ENCODE peak calls at places on chromosome 1, in five cellular contexts. One of them, this sample, is unnamed.

GRCh38 chr1:119372493-119373086 is 4.0 kb downstream of the HAO2 start:
- DNase-seq in breast epithelium: no peak
- DNase-seq in IMR-90: no peak
- DNase-seq in A549: peak
- DNase-seq in right lobe of liver: no peak
- DNase-seq in this sample: peak

GRCh38 chr1:39050001-39050400 is 23.9 kb downstream of the NDUFS5 start:
- DNase-seq in A549: no peak
- DNase-seq in IMR-90: no peak
- DNase-seq in breast epithelium: no peak
- DNase-seq in right lobe of liver: no peak
- DNase-seq in this sample: no peak

GRCh38 chr1:226417830-226418546 is 10.1 kb upstream of the PARP1 start:
- DNase-seq in A549: no peak
- DNase-seq in IMR-90: no peak
- DNase-seq in breast epithelium: no peak
- DNase-seq in right lobe of liver: no peak
- DNase-seq in this sample: no peak

GRCh38 chr1:106366627-106367319 is 689.7 kb upstream of the PRMT6 start:
- DNase-seq in A549: no peak
- DNase-seq in right lobe of liver: no peak
- DNase-seq in breast epithelium: no peak
- DNase-seq in IMR-90: no peak
- DNase-seq in this sample: no peak

GRCh38 chr1:24725209-24725651 is 20.0 kb upstream of the CLIC4 start:
- DNase-seq in right lobe of liver: no peak
- DNase-seq in breast epithelium: no peak
- DNase-seq in IMR-90: peak
- DNase-seq in A549: no peak
- DNase-seq in this sample: no peak

GRCh38 chr1:14217384-14217783 is 381.1 kb upstream of the KAZN start:
- DNase-seq in A549: no peak
- DNase-seq in right lobe of liver: no peak
- DNase-seq in IMR-90: no peak
- DNase-seq in breast epithelium: no peak
- DNase-seq in this sample: no peak

GRCh38 chr1:22296701-22297591 is 154.0 kb upstream of the WNT4 start:
- DNase-seq in A549: no peak
- DNase-seq in breast epithelium: peak
- DNase-seq in IMR-90: no peak
- DNase-seq in right lobe of liver: no peak
- DNase-seq in this sample: no peak

GRCh38 chr1:208251015-208251414 is 6.8 kb upstream of the PLXNA2 start:
- DNase-seq in breast epithelium: no peak
- DNase-seq in IMR-90: no peak
- DNase-seq in A549: no peak
- DNase-seq in right lobe of liver: peak
- DNase-seq in this sample: no peak

GRCh38 chr1:109901508-109902145 is 9.0 kb upstream of the CSF1 start:
- DNase-seq in A549: no peak
- DNase-seq in IMR-90: no peak
- DNase-seq in right lobe of liver: peak
- DNase-seq in breast epithelium: no peak
- DNase-seq in this sample: peak

GRCh38 chr1:245365071-245365470 is 210.3 kb downstream of the KIF26B start:
- DNase-seq in right lobe of liver: no peak
- DNase-seq in IMR-90: no peak
- DNase-seq in A549: no peak
- DNase-seq in breast epithelium: no peak
- DNase-seq in this sample: no peak

GRCh38 chr1:88985692-88986091 is 6.7 kb downstream of the KYAT3 start:
- DNase-seq in breast epithelium: no peak
- DNase-seq in IMR-90: no peak
- DNase-seq in right lobe of liver: no peak
- DNase-seq in A549: no peak
- DNase-seq in this sample: no peak

GRCh38 chr1:226980122-226980551 is 40.0 kb downstream of the COQ8A start:
- DNase-seq in A549: no peak
- DNase-seq in right lobe of liver: no peak
- DNase-seq in IMR-90: no peak
- DNase-seq in breast epithelium: no peak
- DNase-seq in this sample: no peak

GRCh38 chr1:17540255-17541001 is 930 bp downstream of the ARHGEF10L start:
- DNase-seq in IMR-90: no peak
- DNase-seq in A549: no peak
- DNase-seq in right lobe of liver: peak
- DNase-seq in breast epithelium: no peak
- DNase-seq in this sample: no peak

GRCh38 chr1:99544328-99544727 is 101.6 kb upstream of the PALMD start:
- DNase-seq in A549: no peak
- DNase-seq in IMR-90: peak
- DNase-seq in breast epithelium: no peak
- DNase-seq in right lobe of liver: no peak
- DNase-seq in this sample: no peak

GRCh38 chr1:206658264-206658980 is 23.1 kb downstream of the DYRK3 start:
- DNase-seq in A549: peak
- DNase-seq in right lobe of liver: peak
- DNase-seq in breast epithelium: no peak
- DNase-seq in IMR-90: no peak
- DNase-seq in this sample: peak

GRCh38 chr1:31584869-31585735 is 8.8 kb downstream of the TINAGL1 start:
- DNase-seq in right lobe of liver: no peak
- DNase-seq in IMR-90: no peak
- DNase-seq in A549: no peak
- DNase-seq in breast epithelium: no peak
- DNase-seq in this sample: no peak

GRCh38 chr1:24110642-24111263 is 1.2 kb downstream of the MYOM3 start:
- DNase-seq in A549: no peak
- DNase-seq in IMR-90: no peak
- DNase-seq in right lobe of liver: no peak
- DNase-seq in breast epithelium: peak
- DNase-seq in this sample: no peak

GRCh38 chr1:67342002-67342890 is 34.6 kb downstream of the IL12RB2 start:
- DNase-seq in breast epithelium: no peak
- DNase-seq in A549: no peak
- DNase-seq in right lobe of liver: no peak
- DNase-seq in IMR-90: no peak
- DNase-seq in this sample: no peak

GRCh38 chr1:214120951-214121350 is 133.2 kb downstream of the PROX1 start:
- DNase-seq in breast epithelium: no peak
- DNase-seq in IMR-90: no peak
- DNase-seq in right lobe of liver: no peak
- DNase-seq in A549: no peak
- DNase-seq in this sample: no peak

GRCh38 chr1:64877151-64877550 is 89.2 kb downstream of the JAK1 start:
- DNase-seq in right lobe of liver: no peak
- DNase-seq in IMR-90: no peak
- DNase-seq in breast epithelium: no peak
- DNase-seq in A549: no peak
- DNase-seq in this sample: no peak

GRCh38 chr1:41365772-41366427 is 4.7 kb downstream of the FOXO6 start:
- DNase-seq in A549: no peak
- DNase-seq in breast epithelium: peak
- DNase-seq in IMR-90: no peak
- DNase-seq in right lobe of liver: no peak
- DNase-seq in this sample: no peak

GRCh38 chr1:119779869-119780356 is 11.2 kb upstream of the HMGCS2 start:
- DNase-seq in breast epithelium: no peak
- DNase-seq in IMR-90: peak
- DNase-seq in A549: no peak
- DNase-seq in right lobe of liver: peak
- DNase-seq in this sample: no peak

GRCh38 chr1:222582099-222582774 is 7.5 kb downstream of the TAF1A start:
- DNase-seq in A549: no peak
- DNase-seq in right lobe of liver: no peak
- DNase-seq in IMR-90: peak
- DNase-seq in breast epithelium: no peak
- DNase-seq in this sample: peak

GRCh38 chr1:176241385-176242015 is 34.4 kb upstream of the COP1 start:
- DNase-seq in A549: peak
- DNase-seq in IMR-90: peak
- DNase-seq in right lobe of liver: no peak
- DNase-seq in breast epithelium: no peak
- DNase-seq in this sample: peak

GRCh38 chr1:214306270-214306669 is 25.3 kb downstream of the SMYD2 start:
- DNase-seq in A549: no peak
- DNase-seq in IMR-90: no peak
- DNase-seq in breast epithelium: no peak
- DNase-seq in right lobe of liver: no peak
- DNase-seq in this sample: no peak

DNA sequence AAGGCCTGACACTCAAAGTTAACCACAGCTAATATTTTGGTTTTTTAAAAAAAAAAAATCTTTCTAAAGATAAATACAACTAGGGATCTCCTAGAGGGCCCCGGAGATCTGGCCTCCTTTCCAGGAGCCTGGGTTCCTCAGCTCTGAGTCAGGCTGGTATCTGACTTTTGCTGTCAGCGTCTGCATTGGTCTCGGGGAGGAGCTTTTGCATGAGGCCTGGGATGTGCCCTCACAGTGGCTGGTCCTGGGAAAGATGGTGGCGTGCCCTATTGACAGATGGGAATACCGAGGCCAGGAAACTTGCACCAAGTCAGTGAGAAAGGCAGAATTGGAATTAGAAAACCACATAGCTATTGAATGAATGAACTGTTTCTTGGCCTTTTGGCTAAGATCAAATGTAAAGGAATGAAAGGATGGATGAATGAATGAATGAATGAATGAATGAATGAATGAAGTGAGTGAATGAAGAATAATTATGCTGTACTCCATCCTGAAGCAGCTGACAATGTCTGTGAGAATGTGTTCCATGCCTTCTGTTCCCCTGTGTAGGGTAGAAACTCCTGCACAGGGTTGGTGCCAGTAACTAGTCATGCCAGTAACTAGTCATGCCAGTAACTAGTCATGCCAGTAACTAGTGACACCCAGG is 242.6 kb upstream of the VAMP3 start:
- DNase-seq in right lobe of liver: no peak
- DNase-seq in A549: no peak
- DNase-seq in breast epithelium: no peak
- DNase-seq in IMR-90: peak
- DNase-seq in this sample: no peak
- TF ChIP-seq POLR2A in right lobe of liver: no peak
- TF ChIP-seq POLR2A in A549: no peak
- TF ChIP-seq POLR2A in breast epithelium: no peak
- TF ChIP-seq POLR2A in IMR-90: no peak
- TF ChIP-seq POLR2A in this sample: no peak

GRCh38 chr1:36172983-36173382 is 17.0 kb downstream of the MAP7D1 start:
- DNase-seq in breast epithelium: no peak
- DNase-seq in right lobe of liver: no peak
- DNase-seq in IMR-90: peak
- DNase-seq in A549: peak
- DNase-seq in this sample: no peak

GRCh38 chr1:36175137-36176095 is 19.5 kb downstream of the MAP7D1 start:
- DNase-seq in right lobe of liver: no peak
- DNase-seq in A549: no peak
- DNase-seq in IMR-90: peak
- DNase-seq in breast epithelium: no peak
- DNase-seq in this sample: peak

GRCh38 chr1:36170643-36171412 is 14.9 kb downstream of the MAP7D1 start:
- DNase-seq in IMR-90: no peak
- DNase-seq in right lobe of liver: no peak
- DNase-seq in breast epithelium: no peak
- DNase-seq in A549: no peak
- DNase-seq in this sample: no peak

GRCh38 chr1:36174716-36175115 is 18.8 kb downstream of the MAP7D1 start:
- DNase-seq in breast epithelium: no peak
- DNase-seq in A549: no peak
- DNase-seq in IMR-90: no peak
- DNase-seq in right lobe of liver: no peak
- DNase-seq in this sample: no peak

DNA sequence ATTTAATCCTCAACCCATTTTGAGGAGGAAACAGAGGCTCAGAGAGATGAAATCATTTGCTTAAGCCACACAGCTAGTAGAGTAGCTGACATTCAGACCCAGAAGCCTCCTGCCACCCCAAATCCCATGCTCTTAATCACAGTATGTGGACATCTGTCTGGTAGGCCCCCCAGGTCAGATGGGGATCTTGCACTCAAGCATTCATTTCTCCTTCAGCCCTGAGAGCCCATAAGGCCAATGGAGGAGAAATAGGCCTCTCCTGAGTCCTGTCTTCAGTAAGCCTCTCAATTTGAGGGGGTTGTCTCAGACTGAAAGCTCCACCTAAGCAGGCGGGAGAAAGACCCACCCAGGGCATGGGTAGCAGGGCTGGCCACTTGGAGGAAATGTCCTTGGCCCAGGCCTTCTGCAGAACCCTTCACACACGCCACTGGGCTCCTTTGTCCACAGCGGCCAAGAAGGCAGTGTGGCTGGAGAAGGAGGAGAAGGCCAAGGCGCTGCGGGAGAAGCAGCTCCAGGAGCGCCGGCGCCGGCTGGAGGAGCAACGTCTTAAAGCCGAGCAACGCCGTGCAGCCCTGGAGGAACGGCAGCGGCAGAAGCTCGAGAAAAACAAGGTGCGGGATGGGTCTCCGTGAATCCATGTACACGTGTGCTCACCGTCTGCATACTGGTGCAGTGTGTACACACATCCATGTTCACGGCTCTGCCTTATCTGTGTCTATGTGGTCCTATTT is 16.2 kb downstream of the MAP7D1 start:
- DNase-seq in breast epithelium: no peak
- DNase-seq in right lobe of liver: no peak
- DNase-seq in IMR-90: no peak
- DNase-seq in A549: no peak
- DNase-seq in this sample: no peak
- TF ChIP-seq POLR2A in breast epithelium: no peak
- TF ChIP-seq POLR2A in right lobe of liver: no peak
- TF ChIP-seq POLR2A in IMR-90: no peak
- TF ChIP-seq POLR2A in A549: no peak
- TF ChIP-seq POLR2A in this sample: no peak

DNA sequence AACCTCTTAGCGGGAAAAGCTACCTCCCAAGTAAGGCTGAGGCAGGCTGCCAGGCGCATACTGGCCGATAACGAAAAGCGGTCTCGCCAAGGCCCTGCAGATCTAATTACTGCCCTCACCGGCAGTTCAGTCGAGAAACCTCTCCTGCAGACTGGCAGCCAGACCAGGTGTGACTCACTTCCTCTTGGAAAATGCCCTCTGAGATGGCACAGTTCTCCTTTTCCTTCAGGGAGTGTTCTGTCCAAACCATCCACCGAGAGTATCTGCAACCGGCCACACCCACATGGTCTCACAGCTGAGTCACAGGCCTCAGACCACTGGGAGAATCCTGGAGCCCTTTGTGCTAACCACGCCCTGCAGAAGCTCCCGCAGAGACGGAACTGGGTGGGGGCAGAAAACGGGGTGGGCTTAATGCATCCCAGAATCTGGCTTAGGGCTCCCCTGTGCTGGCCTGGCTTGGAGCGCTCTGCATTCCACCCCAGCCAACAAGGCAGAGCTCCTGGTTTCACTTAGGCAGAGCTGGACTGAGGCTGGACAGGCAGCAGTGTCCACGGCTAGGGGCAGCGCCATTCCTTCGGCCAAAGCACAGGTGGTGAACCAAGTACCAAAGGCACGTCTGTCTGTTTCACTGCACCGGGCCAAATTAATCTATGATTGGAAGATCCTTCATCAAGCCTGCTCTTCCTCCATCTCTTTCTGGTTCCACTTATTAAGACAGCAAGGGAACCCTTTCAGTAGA is 1.1 kb downstream of the S100A10 start:
- DNase-seq in right lobe of liver: peak
- DNase-seq in breast epithelium: peak
- DNase-seq in A549: peak
- DNase-seq in IMR-90: peak
- DNase-seq in this sample: peak
- TF ChIP-seq POLR2A in right lobe of liver: peak
- TF ChIP-seq POLR2A in breast epithelium: no peak
- TF ChIP-seq POLR2A in A549: peak
- TF ChIP-seq POLR2A in IMR-90: peak
- TF ChIP-seq POLR2A in this sample: no peak

GRCh38 chr1:243712242-243712641 is 137.8 kb downstream of the AKT3 start:
- DNase-seq in breast epithelium: no peak
- DNase-seq in A549: no peak
- DNase-seq in IMR-90: no peak
- DNase-seq in right lobe of liver: no peak
- DNase-seq in this sample: no peak
- TF ChIP-seq POLR2A in breast epithelium: no peak
- TF ChIP-seq POLR2A in A549: no peak
- TF ChIP-seq POLR2A in IMR-90: no peak
- TF ChIP-seq POLR2A in right lobe of liver: no peak
- TF ChIP-seq POLR2A in this sample: no peak